ENCODE peak calls at places on chromosome 2, in five cellular contexts. D, J, T, X and S are unnamed samples.

GRCh38 chr2:154623819-154624218 is 74.7 kb upstream of the KCNJ3 start:
- DNase-seq in D (peak; percentile 10), J (peak; percentile 49), T (no peak), X (peak; percentile 56), S (no peak)

GRCh38 chr2:132009874-132010521 is 151.8 kb downstream of the ANKRD30BL start:
- DNase-seq in D (no peak), J (no peak), T (no peak), X (no peak), S (no peak)

GRCh38 chr2:182616471-182617393 is 99.3 kb upstream of the DNAJC10 start:
- DNase-seq in D (no peak), J (no peak), T (no peak), X (peak; percentile 4), S (no peak)

GRCh38 chr2:25123682-25124081 is 44.7 kb downstream of the POMC start:
- DNase-seq in D (no peak), J (no peak), T (no peak), X (no peak), S (no peak)

GRCh38 chr2:72745679-72746368 is 80.0 kb downstream of the EXOC6B start:
- DNase-seq in D (no peak), J (no peak), T (no peak), X (peak; percentile 87), S (no peak)

GRCh38 chr2:3523551-3524041 is 4.3 kb upstream of the ADI1 start:
- DNase-seq in D (no peak), J (peak; percentile 65), T (no peak), X (no peak), S (no peak)

GRCh38 chr2:97763176-97763845 is 49.9 kb downstream of the ZAP70 start:
- DNase-seq in D (no peak), J (no peak), T (no peak), X (no peak), S (no peak)

GRCh38 chr2:152581360-152581759 is 135.9 kb downstream of the PRPF40A start:
- DNase-seq in D (no peak), J (no peak), T (no peak), X (no peak), S (no peak)

GRCh38 chr2:109341904-109342303 is 212.9 kb downstream of the SH3RF3 start:
- DNase-seq in D (no peak), J (no peak), T (no peak), X (no peak), S (no peak)

GRCh38 chr2:96715658-96716057 is 24.2 kb downstream of the LMAN2L start:
- DNase-seq in D (no peak), J (no peak), T (no peak), X (peak; percentile 35), S (no peak)

GRCh38 chr2:61117534-61117933 is 44.5 kb upstream of the C2orf74 start:
- DNase-seq in D (no peak), J (no peak), T (no peak), X (no peak), S (no peak)

GRCh38 chr2:221272729-221273128 is 299.4 kb downstream of the EPHA4 start:
- DNase-seq in D (no peak), J (no peak), T (no peak), X (no peak), S (no peak)

GRCh38 chr2:20516646-20517341 is 69.9 kb downstream of the RHOB start:
- DNase-seq in D (no peak), J (no peak), T (no peak), X (no peak), S (peak; percentile 67)

GRCh38 chr2:8138923-8139667 is 542.8 kb upstream of the ID2 start:
- DNase-seq in D (no peak), J (no peak), T (peak; percentile 63), X (no peak), S (peak; percentile 79)

GRCh38 chr2:190407246-190407661 is 901 bp upstream of the MFSD6 start:
- DNase-seq in D (no peak), J (no peak), T (no peak), X (peak; percentile 24), S (no peak)

GRCh38 chr2:238518127-238518827 is 91.5 kb downstream of the ASB1 start:
- DNase-seq in D (no peak), J (no peak), T (no peak), X (no peak), S (no peak)

GRCh38 chr2:9558948-9559381 is 3.3 kb upstream of the ADAM17 start:
- DNase-seq in D (no peak), J (no peak), T (no peak), X (peak; percentile 68), S (no peak)

GRCh38 chr2:240933966-240934700 is 28.0 kb downstream of the CROCC2 start:
- DNase-seq in D (no peak), J (peak; percentile 24), T (peak; percentile 47), X (no peak), S (peak; percentile 47)

GRCh38 chr2:134818321-134818720 is 20.1 kb upstream of the ACMSD start:
- DNase-seq in D (no peak), J (no peak), T (no peak), X (no peak), S (no peak)

GRCh38 chr2:131039908-131040660 is 53.2 kb downstream of the FAM168B start:
- DNase-seq in D (no peak), J (no peak), T (no peak), X (no peak), S (peak; percentile 59)

GRCh38 chr2:53233759-53234547 is 533.7 kb upstream of the CHAC2 start:
- DNase-seq in D (no peak), J (no peak), T (no peak), X (no peak), S (no peak)

GRCh38 chr2:2823061-2823753 is 492.1 kb upstream of the MYT1L start:
- DNase-seq in D (no peak), J (no peak), T (no peak), X (no peak), S (no peak)

GRCh38 chr2:240864475-240864874 is 4.1 kb upstream of the AGXT start:
- DNase-seq in D (no peak), J (no peak), T (no peak), X (no peak), S (no peak)

GRCh38 chr2:150528861-150529801 is 41.7 kb upstream of the RND3 start:
- DNase-seq in D (no peak), J (no peak), T (no peak), X (peak; percentile 70), S (no peak)

GRCh38 chr2:239684271-239684670 is 283.5 kb upstream of the HDAC4 start:
- DNase-seq in D (no peak), J (no peak), T (no peak), X (no peak), S (no peak)

GRCh38 chr2:67625178-67625577 is 228.0 kb downstream of the ETAA1 start:
- DNase-seq in D (no peak), J (no peak), T (no peak), X (no peak), S (no peak)

GRCh38 chr2:27134781-27135470 is 490 bp upstream of the PREB start:
- DNase-seq in D (no peak), J (no peak), T (no peak), X (no peak), S (no peak)

GRCh38 chr2:201781583-201782051 is 884 bp upstream of the ALS2 start:
- DNase-seq in D (no peak), J (no peak), T (peak; percentile 44), X (no peak), S (peak; percentile 69)

GRCh38 chr2:66283776-66284175 is 151.1 kb upstream of the MEIS1 start:
- DNase-seq in D (no peak), J (no peak), T (no peak), X (no peak), S (no peak)

GRCh38 chr2:159225025-159226016 is 61.2 kb downstream of the WDSUB1 start:
- DNase-seq in D (no peak), J (no peak), T (no peak), X (no peak), S (no peak)

GRCh38 chr2:149004836-149005235 is 33.7 kb upstream of the LYPD6B start:
- DNase-seq in D (no peak), J (no peak), T (no peak), X (no peak), S (no peak)

GRCh38 chr2:242065456-242065855 is 195.9 kb downstream of the RTP5 start:
- DNase-seq in D (no peak), J (no peak), T (no peak), X (no peak), S (no peak)

DNA sequence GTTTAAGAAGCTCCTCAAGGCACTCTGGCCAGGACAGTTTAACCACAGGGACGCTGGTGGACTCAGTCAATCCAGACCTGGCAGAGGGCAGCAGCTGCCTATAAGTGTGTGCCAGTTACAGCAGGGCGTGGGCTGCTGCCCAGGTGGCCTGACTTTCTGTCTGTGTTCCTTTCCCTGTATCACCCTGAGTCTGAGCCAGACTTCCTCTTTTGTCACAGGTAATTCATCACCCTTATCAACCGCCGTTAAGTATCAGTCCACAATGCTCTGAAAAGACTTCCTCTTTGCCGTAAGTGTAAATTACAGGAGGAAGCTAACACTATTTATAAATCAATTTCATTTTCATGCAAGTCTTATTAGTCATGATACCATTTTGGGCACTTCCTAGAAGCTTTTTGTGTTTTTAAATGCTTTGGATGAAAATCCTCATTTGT is 7.0 kb downstream of the LPIN1 start:
- DNase-seq in D (no peak), J (peak; percentile 81), T (no peak), X (no peak), S (no peak)
- TF ChIP-seq EP300 in D (no peak), J (no peak), T (no peak), X (no peak), S (no peak)

GRCh38 chr2:119749405-119750066 is 10.2 kb upstream of the PTPN4 start:
- DNase-seq in D (no peak), J (no peak), T (no peak), X (no peak), S (no peak)
- H3K4me3 ChIP-seq in D (no peak overlapping the region), J (no peak overlapping the region), T (no peak overlapping the region), X (no peak overlapping the region), S (no peak overlapping the region)

DNA sequence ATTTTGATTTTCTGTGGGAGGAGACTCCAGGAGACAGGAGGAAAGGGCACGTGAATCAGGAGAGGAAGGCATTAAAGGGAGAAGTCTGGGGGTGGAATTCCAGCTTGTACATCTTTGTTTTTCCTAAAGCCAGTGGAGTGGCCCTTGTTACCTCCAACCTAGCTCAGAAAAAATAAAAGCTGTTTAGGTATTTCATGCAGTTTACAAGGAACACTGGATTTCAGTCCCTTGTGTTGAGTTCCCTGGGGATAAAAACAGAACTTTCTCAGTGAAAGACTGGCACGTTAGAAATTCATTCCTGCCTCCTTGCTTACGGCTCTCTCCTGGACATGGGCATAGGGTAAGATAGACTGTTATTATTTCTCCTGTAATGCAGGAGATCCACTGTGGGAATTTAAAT is 170.2 kb downstream of the ZEB2 start:
- DNase-seq in D (no peak), J (no peak), T (no peak), X (no peak), S (no peak)
- TF ChIP-seq EP300 in D (no peak), J (no peak), T (no peak), X (no peak), S (no peak)

DNA sequence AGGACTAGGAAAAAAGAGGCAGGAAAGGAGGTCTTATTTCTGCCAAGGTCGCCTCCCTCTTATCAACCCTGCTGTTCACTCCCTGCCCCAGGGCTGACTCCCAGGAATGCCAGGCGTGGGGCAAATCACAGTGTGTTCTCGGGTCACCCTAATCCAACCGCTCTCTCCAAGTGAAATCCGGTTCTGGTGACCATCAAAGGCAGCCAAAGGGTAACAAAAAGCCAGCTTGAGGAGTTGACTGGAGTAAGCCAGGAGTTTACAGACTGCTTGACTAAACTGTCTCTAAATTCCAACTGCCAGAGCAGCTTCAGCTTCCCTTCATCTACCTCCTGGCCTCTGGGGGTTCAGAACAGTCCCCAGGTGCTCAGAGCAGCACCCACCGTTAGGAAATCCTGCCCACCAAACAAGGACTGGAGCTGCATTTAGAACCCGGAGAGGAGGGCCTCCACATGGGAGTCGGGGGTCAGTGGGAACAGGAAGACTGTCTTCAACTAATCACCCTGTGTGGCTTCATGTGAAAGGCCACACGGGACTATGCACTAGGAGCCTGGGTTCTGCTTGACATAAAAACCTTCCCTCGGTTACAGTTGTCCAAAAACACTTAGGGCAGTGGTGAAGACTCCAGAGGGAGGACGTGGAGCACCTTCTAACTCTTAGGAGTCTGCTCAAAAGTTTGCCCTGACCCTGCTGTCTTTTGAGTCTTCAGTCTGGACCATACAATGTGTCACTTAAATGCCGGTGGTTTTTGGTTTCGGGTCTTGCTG is 24.2 kb upstream of the MCFD2 start:
- DNase-seq in D (no peak), J (peak; percentile 48), T (no peak), X (no peak), S (no peak)
- H3K4me3 ChIP-seq in D (no peak overlapping the region), J (peak overlapping the region; percentile 79), T (no peak overlapping the region), X (peak overlapping the region; percentile 72), S (peak overlapping the region; percentile 72)